ENCODE peak calls at places on chromosomes 6 and 20, in eight cellular contexts. I is DND-41; H is cardiac muscle cell; R is transverse colon; O is CD8-positive, alpha-beta T cell; N is tibial artery; U is psoas muscle; J is AG04450. V is an unnamed sample.

GRCh38 chr20:38337561-38338140 is 8.6 kb upstream of the LBP start:
- DNase-seq in I (no peak), H (peak; percentile 22), R (no peak), O (no peak), N (no peak), U (peak; percentile 53), J (no peak), V (no peak)

GRCh38 chr6:93679836-93680235 is 260.5 kb upstream of the EPHA7 start:
- DNase-seq in I (no peak), H (peak; percentile 41), R (no peak), O (no peak), N (no peak), U (no peak), J (no peak), V (no peak)

GRCh38 chr20:53738039-53738944 is 144.7 kb upstream of the ZNF217 start:
- DNase-seq in I (no peak), H (peak; percentile 85), R (peak; percentile 47), O (no peak), N (peak; percentile 41), U (peak; percentile 66), J (peak; percentile 36), V (no peak)

GRCh38 chr6:158801655-158802294 is 17.4 kb downstream of the EZR start:
- DNase-seq in I (no peak), H (no peak), R (peak; percentile 85), O (no peak), N (no peak), U (peak; percentile 69), J (no peak), V (no peak)

GRCh38 chr6:82057846-82058554 is 189.5 kb downstream of the IBTK start:
- DNase-seq in I (no peak), H (peak; percentile 79), R (no peak), O (no peak), N (no peak), U (no peak), J (peak; percentile 18), V (no peak)

GRCh38 chr6:41614713-41615112 is 23.6 kb upstream of the MDFI start:
- DNase-seq in I (no peak), H (no peak), R (no peak), O (no peak), N (no peak), U (no peak), J (no peak), V (no peak)

GRCh38 chr6:157990321-157991066 is 8.8 kb downstream of the SYNJ2 start:
- DNase-seq in I (peak; percentile 90), H (no peak), R (no peak), O (peak; percentile 62), N (no peak), U (no peak), J (no peak), V (no peak)

GRCh38 chr20:64146301-64146935 is 17.8 kb upstream of the MYT1 start:
- DNase-seq in I (no peak), H (no peak), R (no peak), O (no peak), N (no peak), U (no peak), J (no peak), V (no peak)

GRCh38 chr6:106318851-106319250 is 6.7 kb downstream of the ATG5 start:
- DNase-seq in I (no peak), H (no peak), R (no peak), O (no peak), N (no peak), U (no peak), J (no peak), V (no peak)

GRCh38 chr20:17845701-17846475 is 122.7 kb downstream of the SNX5 start:
- DNase-seq in I (no peak), H (no peak), R (peak; percentile 68), O (no peak), N (no peak), U (peak; percentile 68), J (no peak), V (no peak)

GRCh38 chr6:151464702-151465101 is 12.8 kb upstream of the RMND1 start:
- DNase-seq in I (no peak), H (no peak), R (no peak), O (no peak), N (no peak), U (no peak), J (no peak), V (no peak)

GRCh38 chr6:9272671-9273070 is 837.3 kb upstream of the SLC35B3 start:
- DNase-seq in I (no peak), H (no peak), R (no peak), O (no peak), N (no peak), U (no peak), J (no peak), V (no peak)

GRCh38 chr6:133503330-133503729 is 262.2 kb downstream of the EYA4 start:
- DNase-seq in I (no peak), H (peak; percentile 36), R (no peak), O (no peak), N (no peak), U (no peak), J (no peak), V (no peak)

GRCh38 chr20:31835554-31835953 is 9.8 kb downstream of the FOXS1 start:
- DNase-seq in I (no peak), H (no peak), R (no peak), O (no peak), N (no peak), U (no peak), J (no peak), V (no peak)

GRCh38 chr6:145332001-145332400 is 403.3 kb downstream of the EPM2A start:
- DNase-seq in I (no peak), H (no peak), R (no peak), O (no peak), N (no peak), U (no peak), J (no peak), V (no peak)

GRCh38 chr6:13614126-13614925 is 809 bp upstream of the NOL7 start:
- DNase-seq in I (peak; percentile 52), H (peak; percentile 71), R (peak; percentile 59), O (no peak), N (peak; percentile 40), U (peak; percentile 74), J (no peak), V (peak; percentile 11)

GRCh38 chr20:35370751-35371150 is 41.0 kb downstream of the UQCC1 start:
- DNase-seq in I (no peak), H (no peak), R (no peak), O (no peak), N (no peak), U (no peak), J (no peak), V (no peak)

GRCh38 chr20:49281913-49282467 is 4.1 kb upstream of the ZNFX1 start:
- DNase-seq in I (no peak), H (no peak), R (no peak), O (no peak), N (no peak), U (no peak), J (no peak), V (no peak)
- H3K9me3 ChIP-seq in I (peaks cover 63% of the 10 kb centered on the region), H (no peaks in the 10 kb centered on the region), R (peaks cover 35% of the 10 kb centered on the region), O (peaks cover 48% of the 10 kb centered on the region), N (no peaks in the 10 kb centered on the region), U (peaks cover 9% of the 10 kb centered on the region), J (peaks cover 49% of the 10 kb centered on the region), V (peaks cover 23% of the 10 kb centered on the region)

DNA sequence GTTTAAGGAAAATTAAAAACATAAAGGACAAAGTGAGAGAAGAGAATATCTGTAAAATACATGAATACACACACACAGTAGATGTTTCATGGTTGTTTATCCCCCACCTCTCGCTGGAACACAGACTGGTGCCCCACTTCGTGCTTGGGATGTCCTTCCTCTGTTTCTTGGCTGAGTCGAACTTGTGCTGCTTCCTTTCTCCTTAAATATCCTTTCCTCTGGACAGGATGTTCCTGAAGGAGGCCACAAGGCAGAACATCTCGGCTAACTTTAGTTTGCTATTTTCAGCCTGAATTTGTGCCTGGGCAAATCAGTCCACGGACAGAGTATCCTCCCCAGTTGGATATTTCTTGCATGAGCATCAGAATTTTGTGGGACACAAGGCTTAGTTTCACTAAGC is 54.7 kb upstream of the ZMYND8 start:
- DNase-seq in I (no peak), H (no peak), R (no peak), O (no peak), N (peak; percentile 41), U (peak; percentile 64), J (no peak), V (no peak)
- H3K4me3 ChIP-seq in I (no peak overlapping the region), H (no peak overlapping the region), R (no peak overlapping the region), O (no peak overlapping the region), N (peak overlapping the region; percentile 11), U (peak overlapping the region; percentile 45), J (no peak overlapping the region), V (peak overlapping the region; percentile 39)

GRCh38 chr6:127201321-127201720 is 65.3 kb upstream of the RNF146 start:
- DNase-seq in I (no peak), H (peak; percentile 54), R (no peak), O (no peak), N (no peak), U (no peak), J (peak; percentile 21), V (no peak)

GRCh38 chr6:127195833-127196232 is 70.8 kb upstream of the RNF146 start:
- DNase-seq in I (no peak), H (no peak), R (no peak), O (no peak), N (no peak), U (no peak), J (no peak), V (no peak)

GRCh38 chr6:127199470-127199869 is 67.2 kb upstream of the RNF146 start:
- DNase-seq in I (no peak), H (no peak), R (no peak), O (no peak), N (no peak), U (no peak), J (no peak), V (no peak)

GRCh38 chr6:127200114-127200513 is 66.5 kb upstream of the RNF146 start:
- DNase-seq in I (no peak), H (no peak), R (no peak), O (no peak), N (no peak), U (no peak), J (no peak), V (no peak)

GRCh38 chr6:127198549-127198948 is 68.1 kb upstream of the RNF146 start:
- DNase-seq in I (no peak), H (peak; percentile 48), R (no peak), O (no peak), N (peak; percentile 28), U (no peak), J (no peak), V (no peak)
- TF ChIP-seq CTCF in I (no peak), H (no peak), R (no peak), O (no peak), N (no peak), U (no peak), J (no peak), V (no peak)

GRCh38 chr6:110509617-110510231 is 33.3 kb upstream of the SLC22A16 start:
- DNase-seq in I (no peak), H (peak; percentile 65), R (no peak), O (no peak), N (no peak), U (no peak), J (no peak), V (no peak)
- H3K9me3 ChIP-seq in I (peaks cover 2% of the 10 kb centered on the region), H (no peaks in the 10 kb centered on the region), R (no peaks in the 10 kb centered on the region), O (no peaks in the 10 kb centered on the region), N (no peaks in the 10 kb centered on the region), U (no peaks in the 10 kb centered on the region), J (peaks cover 3% of the 10 kb centered on the region), V (no peaks in the 10 kb centered on the region)

GRCh38 chr6:135667694-135668455 is 170.3 kb upstream of the AHI1 start:
- DNase-seq in I (no peak), H (peak; percentile 38), R (no peak), O (no peak), N (no peak), U (peak; percentile 47), J (no peak), V (no peak)
- H3K4me3 ChIP-seq in I (no peak overlapping the region), H (no peak overlapping the region), R (no peak overlapping the region), O (no peak overlapping the region), N (no peak overlapping the region), U (peak overlapping the region; percentile 20), J (peak overlapping the region; percentile 35), V (no peak overlapping the region)

V was measured in thoracic aorta.